ENCODE peak calls at places on chromosome 6, in eight cellular contexts. One of them, this sample, is unnamed.
A peak's percentile ranks its signal among the peaks of the same experiment; 100 is the strongest.

GRCh38 chr6:30075094-30075986 is at the start of gene RNF39:
- DNase-seq in activated gamma-delta T cell treated with Interleukin-2 at 50 U/mL for 16 hours: no peak
- DNase-seq in brain microvascular endothelial cell: no peak
- DNase-seq in CD8-positive, alpha-beta T cell: no peak
- DNase-seq in NAMALWA: no peak
- DNase-seq in activated CD8-positive, alpha-beta T cell treated with anti-CD3 and anti-CD28 coated beads, Interleukin-2, amount 10 ng/mL, durations not matched to agents 7 days and 5 days: peak; percentile 32
- DNase-seq in colonic mucosa: peak; percentile 65
- DNase-seq in stimulated activated CD8-positive, alpha-beta memory T cell treated with anti-CD3 and anti-CD28 coated beads, Interleukin-4, amount 100 ng/mL, for 24 hours: no peak
- DNase-seq in this sample: peak; percentile 48

GRCh38 chr6:142872376-142872775 is 72.6 kb downstream of the HIVEP2 start:
- DNase-seq in activated gamma-delta T cell treated with Interleukin-2 at 50 U/mL for 16 hours: no peak
- DNase-seq in brain microvascular endothelial cell: peak; percentile 54
- DNase-seq in CD8-positive, alpha-beta T cell: no peak
- DNase-seq in NAMALWA: no peak
- DNase-seq in activated CD8-positive, alpha-beta T cell treated with anti-CD3 and anti-CD28 coated beads, Interleukin-2, amount 10 ng/mL, durations not matched to agents 7 days and 5 days: no peak
- DNase-seq in colonic mucosa: peak; percentile 45
- DNase-seq in stimulated activated CD8-positive, alpha-beta memory T cell treated with anti-CD3 and anti-CD28 coated beads, Interleukin-4, amount 100 ng/mL, for 24 hours: no peak
- DNase-seq in this sample: peak; percentile 86

GRCh38 chr6:111105578-111105977 is 18.3 kb downstream of the SLC16A10 start:
- DNase-seq in activated gamma-delta T cell treated with Interleukin-2 at 50 U/mL for 16 hours: peak; percentile 28
- DNase-seq in brain microvascular endothelial cell: no peak
- DNase-seq in CD8-positive, alpha-beta T cell: no peak
- DNase-seq in NAMALWA: no peak
- DNase-seq in activated CD8-positive, alpha-beta T cell treated with anti-CD3 and anti-CD28 coated beads, Interleukin-2, amount 10 ng/mL, durations not matched to agents 7 days and 5 days: no peak
- DNase-seq in colonic mucosa: peak; percentile 91
- DNase-seq in stimulated activated CD8-positive, alpha-beta memory T cell treated with anti-CD3 and anti-CD28 coated beads, Interleukin-4, amount 100 ng/mL, for 24 hours: peak; percentile 14
- DNase-seq in this sample: peak; percentile 97

GRCh38 chr6:164109770-164110140 is 695.2 kb downstream of the QKI start:
- DNase-seq in activated gamma-delta T cell treated with Interleukin-2 at 50 U/mL for 16 hours: no peak
- DNase-seq in brain microvascular endothelial cell: no peak
- DNase-seq in CD8-positive, alpha-beta T cell: no peak
- DNase-seq in NAMALWA: peak; percentile 21
- DNase-seq in activated CD8-positive, alpha-beta T cell treated with anti-CD3 and anti-CD28 coated beads, Interleukin-2, amount 10 ng/mL, durations not matched to agents 7 days and 5 days: no peak
- DNase-seq in colonic mucosa: no peak
- DNase-seq in stimulated activated CD8-positive, alpha-beta memory T cell treated with anti-CD3 and anti-CD28 coated beads, Interleukin-4, amount 100 ng/mL, for 24 hours: no peak
- DNase-seq in this sample: no peak

GRCh38 chr6:44452725-44453124 is 65.2 kb downstream of the CDC5L start:
- DNase-seq in activated gamma-delta T cell treated with Interleukin-2 at 50 U/mL for 16 hours: no peak
- DNase-seq in brain microvascular endothelial cell: peak; percentile 72
- DNase-seq in CD8-positive, alpha-beta T cell: no peak
- DNase-seq in NAMALWA: no peak
- DNase-seq in activated CD8-positive, alpha-beta T cell treated with anti-CD3 and anti-CD28 coated beads, Interleukin-2, amount 10 ng/mL, durations not matched to agents 7 days and 5 days: no peak
- DNase-seq in colonic mucosa: no peak
- DNase-seq in stimulated activated CD8-positive, alpha-beta memory T cell treated with anti-CD3 and anti-CD28 coated beads, Interleukin-4, amount 100 ng/mL, for 24 hours: no peak
- DNase-seq in this sample: no peak

GRCh38 chr6:18561006-18561750 is 174.0 kb downstream of the RNF144B start:
- DNase-seq in activated gamma-delta T cell treated with Interleukin-2 at 50 U/mL for 16 hours: no peak
- DNase-seq in brain microvascular endothelial cell: no peak
- DNase-seq in CD8-positive, alpha-beta T cell: no peak
- DNase-seq in NAMALWA: no peak
- DNase-seq in activated CD8-positive, alpha-beta T cell treated with anti-CD3 and anti-CD28 coated beads, Interleukin-2, amount 10 ng/mL, durations not matched to agents 7 days and 5 days: no peak
- DNase-seq in colonic mucosa: no peak
- DNase-seq in stimulated activated CD8-positive, alpha-beta memory T cell treated with anti-CD3 and anti-CD28 coated beads, Interleukin-4, amount 100 ng/mL, for 24 hours: no peak
- DNase-seq in this sample: no peak

GRCh38 chr6:147381734-147382133 is 126.8 kb upstream of the SAMD5 start:
- DNase-seq in activated gamma-delta T cell treated with Interleukin-2 at 50 U/mL for 16 hours: no peak
- DNase-seq in brain microvascular endothelial cell: no peak
- DNase-seq in CD8-positive, alpha-beta T cell: no peak
- DNase-seq in NAMALWA: no peak
- DNase-seq in activated CD8-positive, alpha-beta T cell treated with anti-CD3 and anti-CD28 coated beads, Interleukin-2, amount 10 ng/mL, durations not matched to agents 7 days and 5 days: no peak
- DNase-seq in colonic mucosa: no peak
- DNase-seq in stimulated activated CD8-positive, alpha-beta memory T cell treated with anti-CD3 and anti-CD28 coated beads, Interleukin-4, amount 100 ng/mL, for 24 hours: no peak
- DNase-seq in this sample: no peak

GRCh38 chr6:107185570-107185969 is 70.3 kb upstream of the BEND3 start:
- DNase-seq in activated gamma-delta T cell treated with Interleukin-2 at 50 U/mL for 16 hours: no peak
- DNase-seq in brain microvascular endothelial cell: peak; percentile 10
- DNase-seq in CD8-positive, alpha-beta T cell: no peak
- DNase-seq in NAMALWA: no peak
- DNase-seq in activated CD8-positive, alpha-beta T cell treated with anti-CD3 and anti-CD28 coated beads, Interleukin-2, amount 10 ng/mL, durations not matched to agents 7 days and 5 days: no peak
- DNase-seq in colonic mucosa: no peak
- DNase-seq in stimulated activated CD8-positive, alpha-beta memory T cell treated with anti-CD3 and anti-CD28 coated beads, Interleukin-4, amount 100 ng/mL, for 24 hours: no peak
- DNase-seq in this sample: peak; percentile 27

GRCh38 chr6:39814236-39814635 is 22.1 kb downstream of the DAAM2 start:
- DNase-seq in activated gamma-delta T cell treated with Interleukin-2 at 50 U/mL for 16 hours: no peak
- DNase-seq in brain microvascular endothelial cell: no peak
- DNase-seq in CD8-positive, alpha-beta T cell: no peak
- DNase-seq in NAMALWA: no peak
- DNase-seq in activated CD8-positive, alpha-beta T cell treated with anti-CD3 and anti-CD28 coated beads, Interleukin-2, amount 10 ng/mL, durations not matched to agents 7 days and 5 days: no peak
- DNase-seq in colonic mucosa: no peak
- DNase-seq in stimulated activated CD8-positive, alpha-beta memory T cell treated with anti-CD3 and anti-CD28 coated beads, Interleukin-4, amount 100 ng/mL, for 24 hours: no peak
- DNase-seq in this sample: no peak

GRCh38 chr6:4322846-4323309 is 187.5 kb upstream of the ECI2 start:
- DNase-seq in activated gamma-delta T cell treated with Interleukin-2 at 50 U/mL for 16 hours: no peak
- DNase-seq in brain microvascular endothelial cell: peak; percentile 50
- DNase-seq in CD8-positive, alpha-beta T cell: no peak
- DNase-seq in NAMALWA: no peak
- DNase-seq in activated CD8-positive, alpha-beta T cell treated with anti-CD3 and anti-CD28 coated beads, Interleukin-2, amount 10 ng/mL, durations not matched to agents 7 days and 5 days: no peak
- DNase-seq in colonic mucosa: peak; percentile 77
- DNase-seq in stimulated activated CD8-positive, alpha-beta memory T cell treated with anti-CD3 and anti-CD28 coated beads, Interleukin-4, amount 100 ng/mL, for 24 hours: no peak
- DNase-seq in this sample: peak; percentile 16

GRCh38 chr6:26020983-26021349 is 58.4 kb downstream of the TRIM38 start:
- DNase-seq in activated gamma-delta T cell treated with Interleukin-2 at 50 U/mL for 16 hours: peak; percentile 34
- DNase-seq in brain microvascular endothelial cell: peak; percentile 68
- DNase-seq in CD8-positive, alpha-beta T cell: no peak
- DNase-seq in NAMALWA: no peak
- DNase-seq in activated CD8-positive, alpha-beta T cell treated with anti-CD3 and anti-CD28 coated beads, Interleukin-2, amount 10 ng/mL, durations not matched to agents 7 days and 5 days: peak; percentile 71
- DNase-seq in colonic mucosa: peak; percentile 68
- DNase-seq in stimulated activated CD8-positive, alpha-beta memory T cell treated with anti-CD3 and anti-CD28 coated beads, Interleukin-4, amount 100 ng/mL, for 24 hours: peak; percentile 19
- DNase-seq in this sample: peak; percentile 64

GRCh38 chr6:124812067-124812466 is 150.2 kb upstream of the RNF217 start:
- DNase-seq in activated gamma-delta T cell treated with Interleukin-2 at 50 U/mL for 16 hours: no peak
- DNase-seq in brain microvascular endothelial cell: no peak
- DNase-seq in CD8-positive, alpha-beta T cell: no peak
- DNase-seq in NAMALWA: no peak
- DNase-seq in activated CD8-positive, alpha-beta T cell treated with anti-CD3 and anti-CD28 coated beads, Interleukin-2, amount 10 ng/mL, durations not matched to agents 7 days and 5 days: no peak
- DNase-seq in colonic mucosa: no peak
- DNase-seq in stimulated activated CD8-positive, alpha-beta memory T cell treated with anti-CD3 and anti-CD28 coated beads, Interleukin-4, amount 100 ng/mL, for 24 hours: no peak
- DNase-seq in this sample: no peak

GRCh38 chr6:120274547-120274946 is 925.0 kb upstream of the MAN1A1 start:
- DNase-seq in activated gamma-delta T cell treated with Interleukin-2 at 50 U/mL for 16 hours: no peak
- DNase-seq in brain microvascular endothelial cell: no peak
- DNase-seq in CD8-positive, alpha-beta T cell: no peak
- DNase-seq in NAMALWA: peak; percentile 52
- DNase-seq in activated CD8-positive, alpha-beta T cell treated with anti-CD3 and anti-CD28 coated beads, Interleukin-2, amount 10 ng/mL, durations not matched to agents 7 days and 5 days: no peak
- DNase-seq in colonic mucosa: no peak
- DNase-seq in stimulated activated CD8-positive, alpha-beta memory T cell treated with anti-CD3 and anti-CD28 coated beads, Interleukin-4, amount 100 ng/mL, for 24 hours: no peak
- DNase-seq in this sample: no peak

GRCh38 chr6:35310265-35310831 is 12.7 kb downstream of the DEF6 start:
- DNase-seq in activated gamma-delta T cell treated with Interleukin-2 at 50 U/mL for 16 hours: no peak
- DNase-seq in brain microvascular endothelial cell: no peak
- DNase-seq in CD8-positive, alpha-beta T cell: no peak
- DNase-seq in NAMALWA: no peak
- DNase-seq in activated CD8-positive, alpha-beta T cell treated with anti-CD3 and anti-CD28 coated beads, Interleukin-2, amount 10 ng/mL, durations not matched to agents 7 days and 5 days: peak; percentile 31
- DNase-seq in colonic mucosa: no peak
- DNase-seq in stimulated activated CD8-positive, alpha-beta memory T cell treated with anti-CD3 and anti-CD28 coated beads, Interleukin-4, amount 100 ng/mL, for 24 hours: no peak
- DNase-seq in this sample: no peak

GRCh38 chr6:3977875-3978711 is 100.8 kb downstream of the FAM217A start:
- DNase-seq in activated gamma-delta T cell treated with Interleukin-2 at 50 U/mL for 16 hours: peak; percentile 36
- DNase-seq in brain microvascular endothelial cell: peak; percentile 97
- DNase-seq in CD8-positive, alpha-beta T cell: peak; percentile 23
- DNase-seq in NAMALWA: peak; percentile 91
- DNase-seq in activated CD8-positive, alpha-beta T cell treated with anti-CD3 and anti-CD28 coated beads, Interleukin-2, amount 10 ng/mL, durations not matched to agents 7 days and 5 days: peak; percentile 68
- DNase-seq in colonic mucosa: peak; percentile 24
- DNase-seq in stimulated activated CD8-positive, alpha-beta memory T cell treated with anti-CD3 and anti-CD28 coated beads, Interleukin-4, amount 100 ng/mL, for 24 hours: peak; percentile 16
- DNase-seq in this sample: peak; percentile 41

GRCh38 chr6:163191704-163192537 is 222.6 kb upstream of the QKI start:
- DNase-seq in activated gamma-delta T cell treated with Interleukin-2 at 50 U/mL for 16 hours: no peak
- DNase-seq in brain microvascular endothelial cell: no peak
- DNase-seq in CD8-positive, alpha-beta T cell: no peak
- DNase-seq in NAMALWA: no peak
- DNase-seq in activated CD8-positive, alpha-beta T cell treated with anti-CD3 and anti-CD28 coated beads, Interleukin-2, amount 10 ng/mL, durations not matched to agents 7 days and 5 days: no peak
- DNase-seq in colonic mucosa: no peak
- DNase-seq in stimulated activated CD8-positive, alpha-beta memory T cell treated with anti-CD3 and anti-CD28 coated beads, Interleukin-4, amount 100 ng/mL, for 24 hours: no peak
- DNase-seq in this sample: no peak

GRCh38 chr6:166565084-166565651 is 21.3 kb downstream of the RAMACL start:
- DNase-seq in activated gamma-delta T cell treated with Interleukin-2 at 50 U/mL for 16 hours: no peak
- DNase-seq in brain microvascular endothelial cell: no peak
- DNase-seq in CD8-positive, alpha-beta T cell: no peak
- DNase-seq in NAMALWA: no peak
- DNase-seq in activated CD8-positive, alpha-beta T cell treated with anti-CD3 and anti-CD28 coated beads, Interleukin-2, amount 10 ng/mL, durations not matched to agents 7 days and 5 days: no peak
- DNase-seq in colonic mucosa: no peak
- DNase-seq in stimulated activated CD8-positive, alpha-beta memory T cell treated with anti-CD3 and anti-CD28 coated beads, Interleukin-4, amount 100 ng/mL, for 24 hours: no peak
- DNase-seq in this sample: no peak

GRCh38 chr6:16473184-16473907 is 235.0 kb downstream of the GMPR start:
- DNase-seq in activated gamma-delta T cell treated with Interleukin-2 at 50 U/mL for 16 hours: no peak
- DNase-seq in brain microvascular endothelial cell: no peak
- DNase-seq in CD8-positive, alpha-beta T cell: no peak
- DNase-seq in NAMALWA: no peak
- DNase-seq in activated CD8-positive, alpha-beta T cell treated with anti-CD3 and anti-CD28 coated beads, Interleukin-2, amount 10 ng/mL, durations not matched to agents 7 days and 5 days: no peak
- DNase-seq in colonic mucosa: no peak
- DNase-seq in stimulated activated CD8-positive, alpha-beta memory T cell treated with anti-CD3 and anti-CD28 coated beads, Interleukin-4, amount 100 ng/mL, for 24 hours: no peak
- DNase-seq in this sample: no peak

GRCh38 chr6:108175592-108176279 is 9.9 kb downstream of the NR2E1 start:
- DNase-seq in activated gamma-delta T cell treated with Interleukin-2 at 50 U/mL for 16 hours: no peak
- DNase-seq in brain microvascular endothelial cell: no peak
- DNase-seq in CD8-positive, alpha-beta T cell: no peak
- DNase-seq in NAMALWA: no peak
- DNase-seq in activated CD8-positive, alpha-beta T cell treated with anti-CD3 and anti-CD28 coated beads, Interleukin-2, amount 10 ng/mL, durations not matched to agents 7 days and 5 days: no peak
- DNase-seq in colonic mucosa: no peak
- DNase-seq in stimulated activated CD8-positive, alpha-beta memory T cell treated with anti-CD3 and anti-CD28 coated beads, Interleukin-4, amount 100 ng/mL, for 24 hours: no peak
- DNase-seq in this sample: peak; percentile 15

This sample was measured in small intestine.